ENCODE peak calls at places on chromosomes 12 and 14, in nine cellular contexts. O is WTC11, V is stomach, W is progenitor cell of endocrine pancreas, R is A549, J is mucosa of descending colon, B is AG09319, G is AG04449, T is cardiac muscle cell. I is an unnamed sample.

GRCh38 chr12:130075497-130076076 is 86.7 kb upstream of the FZD10 start:
- DNase-seq in O (no peak), V (no peak), W (no peak), R (no peak), J (no peak), B (no peak), G (no peak), T (no peak), I (no peak)

GRCh38 chr12:50581226-50582184 is 76.7 kb downstream of the DIP2B start:
- DNase-seq in O (no peak), V (no peak), W (no peak), R (no peak), J (no peak), B (no peak), G (peak), T (peak), I (no peak)

GRCh38 chr14:68628605-68629310 is 164.1 kb downstream of the ZFP36L1 start:
- DNase-seq in O (peak), V (peak), W (no peak), R (no peak), J (peak), B (no peak), G (no peak), T (no peak), I (no peak)

GRCh38 chr12:19431407-19432308 is 7.6 kb upstream of the AEBP2 start:
- DNase-seq in O (no peak), V (no peak), W (no peak), R (no peak), J (no peak), B (peak), G (peak), T (peak), I (no peak)

GRCh38 chr14:55188686-55189295 is 2.6 kb downstream of the DLGAP5 start:
- DNase-seq in O (no peak), V (no peak), W (no peak), R (no peak), J (no peak), B (no peak), G (no peak), T (peak), I (no peak)

GRCh38 chr14:101505216-101505970 is 55.9 kb upstream of the DIO3 start:
- DNase-seq in O (peak), V (peak), W (no peak), R (no peak), J (peak), B (no peak), G (no peak), T (no peak), I (no peak)

GRCh38 chr14:67151082-67151666 is 38.1 kb upstream of the GARIN2 start:
- DNase-seq in O (no peak), V (no peak), W (no peak), R (no peak), J (no peak), B (no peak), G (no peak), T (no peak), I (no peak)

GRCh38 chr14:72104011-72104613 is 171.9 kb downstream of the RGS6 start:
- DNase-seq in O (peak), V (no peak), W (no peak), R (peak), J (no peak), B (no peak), G (no peak), T (no peak), I (no peak)

GRCh38 chr12:40444174-40444573 is 219.4 kb downstream of the LRRK2 start:
- DNase-seq in O (no peak), V (no peak), W (no peak), R (no peak), J (no peak), B (no peak), G (no peak), T (no peak), I (no peak)

GRCh38 chr14:33986804-33987203 is 35.9 kb upstream of the EGLN3 start:
- DNase-seq in O (no peak), V (no peak), W (no peak), R (peak), J (no peak), B (peak), G (peak), T (peak), I (no peak)

GRCh38 chr12:12977231-12977630 is 22.8 kb downstream of the HEBP1 start:
- DNase-seq in O (no peak), V (no peak), W (no peak), R (no peak), J (no peak), B (no peak), G (no peak), T (no peak), I (no peak)

GRCh38 chr12:123436017-123436964 is at the start of gene RILPL2:
- DNase-seq in O (peak), V (peak), W (peak), R (peak), J (peak), B (peak), G (no peak), T (peak), I (peak)

GRCh38 chr12:19712041-19712440 is 272.7 kb downstream of the AEBP2 start:
- DNase-seq in O (no peak), V (no peak), W (no peak), R (peak), J (no peak), B (peak), G (peak), T (peak), I (no peak)

GRCh38 chr14:72716471-72716870 is 177.4 kb downstream of the DPF3 start:
- DNase-seq in O (no peak), V (no peak), W (no peak), R (no peak), J (no peak), B (no peak), G (no peak), T (no peak), I (no peak)

GRCh38 chr14:94332587-94332986 is 9.5 kb upstream of the SERPINA6 start:
- DNase-seq in O (no peak), V (no peak), W (no peak), R (no peak), J (no peak), B (no peak), G (no peak), T (no peak), I (no peak)

GRCh38 chr14:89013698-89014569 is 189.5 kb downstream of the TTC8 start:
- DNase-seq in O (no peak), V (no peak), W (no peak), R (no peak), J (no peak), B (no peak), G (no peak), T (no peak), I (no peak)

GRCh38 chr12:56688846-56689113 is 696 bp upstream of the PTGES3 start:
- DNase-seq in O (no peak), V (no peak), W (no peak), R (peak), J (peak), B (no peak), G (no peak), T (no peak), I (no peak)

GRCh38 chr14:38696925-38697324 is 406.1 kb downstream of the SEC23A start:
- DNase-seq in O (no peak), V (no peak), W (no peak), R (no peak), J (no peak), B (no peak), G (no peak), T (no peak), I (no peak)

GRCh38 chr14:69328317-69328716 is 68.4 kb downstream of the GALNT16 start:
- DNase-seq in O (peak), V (no peak), W (no peak), R (no peak), J (no peak), B (no peak), G (no peak), T (no peak), I (no peak)

GRCh38 chr12:100190013-100190394 is 10.6 kb upstream of the ACTR6 start:
- DNase-seq in O (no peak), V (no peak), W (no peak), R (no peak), J (no peak), B (no peak), G (no peak), T (no peak), I (no peak)

GRCh38 chr14:101372894-101373640 is 188.2 kb upstream of the DIO3 start:
- DNase-seq in O (no peak), V (no peak), W (no peak), R (no peak), J (no peak), B (no peak), G (no peak), T (no peak), I (no peak)

GRCh38 chr14:90730367-90730766 is 85.9 kb downstream of the TTC7B start:
- DNase-seq in O (no peak), V (no peak), W (no peak), R (no peak), J (no peak), B (no peak), G (no peak), T (no peak), I (no peak)

GRCh38 chr12:50618864-50619609 is 114.3 kb downstream of the DIP2B start:
- DNase-seq in O (no peak), V (no peak), W (no peak), R (no peak), J (no peak), B (no peak), G (no peak), T (peak), I (no peak)

GRCh38 chr14:73124180-73124894 is 12.0 kb upstream of the PSEN1 start:
- DNase-seq in O (no peak), V (no peak), W (no peak), R (no peak), J (no peak), B (no peak), G (no peak), T (no peak), I (no peak)

GRCh38 chr14:62436256-62436655 is 609.0 kb downstream of the KCNH5 start:
- DNase-seq in O (no peak), V (no peak), W (no peak), R (no peak), J (no peak), B (no peak), G (no peak), T (no peak), I (no peak)

GRCh38 chr12:90060031-90060430 is 351.4 kb upstream of the ATP2B1 start:
- DNase-seq in O (no peak), V (no peak), W (no peak), R (no peak), J (no peak), B (no peak), G (no peak), T (no peak), I (no peak)

GRCh38 chr14:80546056-80546854 is 335.0 kb upstream of the DIO2 start:
- DNase-seq in O (no peak), V (no peak), W (no peak), R (no peak), J (no peak), B (no peak), G (no peak), T (no peak), I (no peak)

GRCh38 chr14:68771631-68772030 is 21.2 kb downstream of the ZFP36L1 start:
- DNase-seq in O (no peak), V (no peak), W (no peak), R (no peak), J (no peak), B (no peak), G (no peak), T (no peak), I (no peak)

GRCh38 chr12:123034865-123035264 is 54.4 kb downstream of the ARL6IP4 start:
- DNase-seq in O (no peak), V (no peak), W (no peak), R (peak), J (no peak), B (no peak), G (no peak), T (peak), I (no peak)

GRCh38 chr12:40577834-40578233 is 114.4 kb upstream of the CNTN1 start:
- DNase-seq in O (no peak), V (no peak), W (no peak), R (no peak), J (no peak), B (no peak), G (no peak), T (no peak), I (no peak)

GRCh38 chr12:92623386-92623785 is 79.4 kb upstream of the PLEKHG7 start:
- DNase-seq in O (no peak), V (no peak), W (no peak), R (no peak), J (no peak), B (no peak), G (no peak), T (no peak), I (no peak)

GRCh38 chr12:112063264-112063663 is 45.3 kb downstream of the NAA25 start:
- DNase-seq in O (no peak), V (no peak), W (no peak), R (no peak), J (no peak), B (no peak), G (no peak), T (no peak), I (no peak)

GRCh38 chr14:94306047-94306978 is 13.2 kb upstream of the SERPINA10 start:
- DNase-seq in O (no peak), V (no peak), W (no peak), R (no peak), J (no peak), B (no peak), G (no peak), T (no peak), I (no peak)

GRCh38 chr14:41419709-41420108 is 187.0 kb upstream of the LRFN5 start:
- DNase-seq in O (no peak), V (no peak), W (no peak), R (no peak), J (no peak), B (no peak), G (no peak), T (no peak), I (no peak)

GRCh38 chr12:1656894-1657293 is 27.9 kb downstream of the WNT5B start:
- DNase-seq in O (no peak), V (no peak), W (no peak), R (no peak), J (no peak), B (no peak), G (no peak), T (no peak), I (no peak)

GRCh38 chr14:53952533-53952932 is 4.1 kb downstream of the BMP4 start:
- DNase-seq in O (no peak), V (no peak), W (no peak), R (no peak), J (no peak), B (no peak), G (no peak), T (peak), I (no peak)

GRCh38 chr14:36627981-36628380 is 33.7 kb upstream of the PAX9 start:
- DNase-seq in O (no peak), V (no peak), W (no peak), R (no peak), J (no peak), B (no peak), G (no peak), T (no peak), I (no peak)

GRCh38 chr14:55867726-55868125 is 250.5 kb upstream of the PELI2 start:
- DNase-seq in O (no peak), V (no peak), W (no peak), R (no peak), J (no peak), B (no peak), G (no peak), T (no peak), I (no peak)

GRCh38 chr12:115794659-115795081 is 482.8 kb downstream of the MED13L start:
- DNase-seq in O (no peak), V (no peak), W (no peak), R (no peak), J (no peak), B (no peak), G (no peak), T (no peak), I (no peak)

GRCh38 chr12:79174656-79175055 is 310.1 kb downstream of the SYT1 start:
- DNase-seq in O (no peak), V (no peak), W (no peak), R (peak), J (no peak), B (peak), G (no peak), T (peak), I (no peak)

DNA sequence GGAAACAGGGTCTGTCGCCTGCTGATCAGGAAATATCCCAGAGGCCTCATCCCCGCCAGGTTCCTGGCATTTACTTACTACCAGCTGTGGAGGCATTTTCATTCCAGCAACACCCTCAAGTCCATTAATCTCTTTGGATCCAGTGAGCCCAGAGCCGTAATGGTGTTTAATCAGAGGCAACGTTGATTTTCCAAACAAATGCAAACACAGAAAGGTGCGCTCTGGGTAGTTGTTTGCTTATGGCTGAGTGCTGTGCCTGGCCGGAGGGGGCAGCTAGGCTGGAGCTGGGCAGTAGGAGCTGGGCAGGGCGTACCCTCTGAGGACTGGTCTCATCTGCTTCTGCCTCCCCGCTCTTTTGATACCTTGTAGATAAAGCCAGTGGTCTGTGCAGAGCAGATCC is 110.6 kb downstream of the ADCK1 start:
- DNase-seq in O (no peak), V (peak), W (peak), R (no peak), J (no peak), B (no peak), G (no peak), T (no peak), I (no peak)
- TF ChIP-seq CTCF in O (no peak), V (no peak), W (peak), R (no peak), J (no peak), B (no peak), G (no peak), T (no peak), I (no peak)

GRCh38 chr12:117402363-117402762 is 40.9 kb upstream of the NOS1 start:
- DNase-seq in O (peak), V (no peak), W (no peak), R (no peak), J (no peak), B (no peak), G (no peak), T (no peak), I (no peak)
- TF ChIP-seq CTCF in O (no peak), V (no peak), W (no peak), R (no peak), J (no peak), B (no peak), G (no peak), T (no peak), I (no peak)

GRCh38 chr12:107504503-107504885 is 181.1 kb upstream of the PWP1 start:
- DNase-seq in O (no peak), V (no peak), W (no peak), R (no peak), J (no peak), B (no peak), G (no peak), T (no peak), I (no peak)
- TF ChIP-seq CTCF in O (no peak), V (no peak), W (no peak), R (no peak), J (no peak), B (no peak), G (no peak), T (no peak), I (no peak)

GRCh38 chr14:60732840-60733483 is 1.6 kb upstream of the MNAT1 start:
- DNase-seq in O (no peak), V (no peak), W (no peak), R (no peak), J (no peak), B (no peak), G (no peak), T (no peak), I (no peak)

GRCh38 chr14:60736494-60736893 is 1.9 kb downstream of the MNAT1 start:
- DNase-seq in O (no peak), V (no peak), W (no peak), R (no peak), J (no peak), B (no peak), G (no peak), T (peak), I (no peak)

GRCh38 chr14:60738843-60739508 is 4.4 kb downstream of the MNAT1 start:
- DNase-seq in O (no peak), V (no peak), W (no peak), R (no peak), J (no peak), B (no peak), G (no peak), T (no peak), I (no peak)

GRCh38 chr14:60734465-60735242 is at the start of gene MNAT1:
- DNase-seq in O (peak), V (peak), W (peak), R (peak), J (peak), B (peak), G (peak), T (peak), I (peak)
- TF ChIP-seq CTCF in O (no peak), V (no peak), W (no peak), R (no peak), J (no peak), B (peak), G (peak), T (peak), I (no peak)

GRCh38 chr12:53061404-53062010 is 11.6 kb downstream of the TNS2 start:
- DNase-seq in O (peak), V (peak), W (no peak), R (peak), J (peak), B (no peak), G (no peak), T (peak), I (no peak)
- TF ChIP-seq CTCF in O (no peak), V (no peak), W (peak), R (peak), J (no peak), B (no peak), G (no peak), T (peak), I (peak)

DNA sequence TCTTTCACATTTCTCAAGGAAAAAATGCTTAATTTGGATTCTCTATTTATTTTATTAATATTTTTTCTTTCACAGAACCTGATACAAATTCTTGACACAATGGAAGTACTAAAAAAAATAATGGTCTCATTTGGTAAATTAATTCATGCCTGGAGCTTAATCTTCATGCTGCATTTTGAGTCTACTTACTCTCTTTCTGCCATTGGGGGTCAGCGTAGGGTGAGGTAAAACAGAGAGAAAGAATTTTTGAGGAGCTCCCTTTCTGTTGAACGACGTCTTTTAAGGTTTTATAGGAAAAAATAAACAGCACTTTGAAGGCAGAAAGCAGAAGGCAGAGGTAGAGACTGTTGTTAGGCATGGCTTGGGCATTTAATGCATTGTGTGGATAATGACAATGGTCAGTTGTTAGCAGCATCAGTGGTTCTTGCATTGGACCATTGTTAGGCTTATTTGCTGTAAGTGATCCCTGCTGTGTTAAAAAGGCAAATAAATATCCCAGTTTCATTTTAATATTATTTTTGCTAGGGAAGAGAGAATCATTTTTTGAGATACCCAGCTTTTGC is 557.2 kb upstream of the STXBP6 start:
- DNase-seq in O (no peak), V (no peak), W (no peak), R (no peak), J (no peak), B (no peak), G (no peak), T (no peak), I (no peak)
- TF ChIP-seq CTCF in O (no peak), V (no peak), W (no peak), R (no peak), J (no peak), B (no peak), G (no peak), T (no peak), I (no peak)

GRCh38 chr14:99174081-99174851 is 97.7 kb downstream of the BCL11B start:
- DNase-seq in O (peak), V (peak), W (no peak), R (no peak), J (no peak), B (no peak), G (no peak), T (no peak), I (no peak)
- TF ChIP-seq CTCF in O (peak), V (no peak), W (no peak), R (no peak), J (no peak), B (no peak), G (no peak), T (no peak), I (no peak)

I was measured in D721Med.